ENCODE peak calls at places on chromosomes 12 and 14, in five cellular contexts. One of them, this sample, is unnamed.

GRCh38 chr12:120453060-120453761 is 7.0 kb downstream of the GATC start:
- DNase-seq in CD8-positive, alpha-beta T cell: no peak
- DNase-seq in ELR: no peak
- DNase-seq in HFF-Myc: no peak
- DNase-seq in fibroblast of the conjunctiva: no peak
- DNase-seq in this sample: no peak

GRCh38 chr14:37720131-37720530 is 124.7 kb downstream of the TTC6 start:
- DNase-seq in CD8-positive, alpha-beta T cell: no peak
- DNase-seq in ELR: no peak
- DNase-seq in HFF-Myc: no peak
- DNase-seq in fibroblast of the conjunctiva: no peak
- DNase-seq in this sample: no peak

GRCh38 chr12:88057994-88058718 is 29.0 kb upstream of the C12orf50 start:
- DNase-seq in CD8-positive, alpha-beta T cell: no peak
- DNase-seq in ELR: peak
- DNase-seq in HFF-Myc: no peak
- DNase-seq in fibroblast of the conjunctiva: no peak
- DNase-seq in this sample: no peak

GRCh38 chr14:26855051-26855753 is 257.4 kb upstream of the NOVA1 start:
- DNase-seq in CD8-positive, alpha-beta T cell: no peak
- DNase-seq in ELR: no peak
- DNase-seq in HFF-Myc: no peak
- DNase-seq in fibroblast of the conjunctiva: no peak
- DNase-seq in this sample: no peak

GRCh38 chr12:89574736-89575208 is 48.9 kb upstream of the POC1B start:
- DNase-seq in CD8-positive, alpha-beta T cell: no peak
- DNase-seq in ELR: peak
- DNase-seq in HFF-Myc: peak
- DNase-seq in fibroblast of the conjunctiva: peak
- DNase-seq in this sample: no peak

GRCh38 chr12:63985456-63985855 is 141.0 kb downstream of the SRGAP1 start:
- DNase-seq in CD8-positive, alpha-beta T cell: no peak
- DNase-seq in ELR: no peak
- DNase-seq in HFF-Myc: no peak
- DNase-seq in fibroblast of the conjunctiva: no peak
- DNase-seq in this sample: no peak

GRCh38 chr12:116157845-116158267 is 119.6 kb downstream of the MED13L start:
- DNase-seq in CD8-positive, alpha-beta T cell: no peak
- DNase-seq in ELR: no peak
- DNase-seq in HFF-Myc: no peak
- DNase-seq in fibroblast of the conjunctiva: no peak
- DNase-seq in this sample: no peak

GRCh38 chr12:108009442-108009841 is 119.6 kb upstream of the WSCD2 start:
- DNase-seq in CD8-positive, alpha-beta T cell: no peak
- DNase-seq in ELR: no peak
- DNase-seq in HFF-Myc: no peak
- DNase-seq in fibroblast of the conjunctiva: no peak
- DNase-seq in this sample: no peak

GRCh38 chr12:7103837-7104236 is 5.2 kb downstream of the C1RL start:
- DNase-seq in CD8-positive, alpha-beta T cell: no peak
- DNase-seq in ELR: no peak
- DNase-seq in HFF-Myc: no peak
- DNase-seq in fibroblast of the conjunctiva: no peak
- DNase-seq in this sample: no peak

GRCh38 chr14:32004300-32004699 is 72.8 kb upstream of the ARHGAP5 start:
- DNase-seq in CD8-positive, alpha-beta T cell: no peak
- DNase-seq in ELR: peak
- DNase-seq in HFF-Myc: peak
- DNase-seq in fibroblast of the conjunctiva: no peak
- DNase-seq in this sample: no peak

GRCh38 chr14:104405566-104406226 is 173.9 kb upstream of the C14orf180 start:
- DNase-seq in CD8-positive, alpha-beta T cell: no peak
- DNase-seq in ELR: no peak
- DNase-seq in HFF-Myc: no peak
- DNase-seq in fibroblast of the conjunctiva: no peak
- DNase-seq in this sample: no peak

GRCh38 chr14:102926104-102926503 is 3.6 kb downstream of the AMN start:
- DNase-seq in CD8-positive, alpha-beta T cell: no peak
- DNase-seq in ELR: no peak
- DNase-seq in HFF-Myc: no peak
- DNase-seq in fibroblast of the conjunctiva: no peak
- DNase-seq in this sample: no peak

GRCh38 chr12:10088955-10089354 is 9.8 kb downstream of the CLEC1A start:
- DNase-seq in CD8-positive, alpha-beta T cell: no peak
- DNase-seq in ELR: no peak
- DNase-seq in HFF-Myc: no peak
- DNase-seq in fibroblast of the conjunctiva: no peak
- DNase-seq in this sample: no peak

GRCh38 chr14:32256606-32257005 is 53.5 kb upstream of the RNU6-8 start:
- DNase-seq in CD8-positive, alpha-beta T cell: no peak
- DNase-seq in ELR: no peak
- DNase-seq in HFF-Myc: no peak
- DNase-seq in fibroblast of the conjunctiva: no peak
- DNase-seq in this sample: no peak

GRCh38 chr12:5792350-5792749 is 152.7 kb downstream of the ANO2 start:
- DNase-seq in CD8-positive, alpha-beta T cell: no peak
- DNase-seq in ELR: peak
- DNase-seq in HFF-Myc: no peak
- DNase-seq in fibroblast of the conjunctiva: no peak
- DNase-seq in this sample: no peak

GRCh38 chr12:106974525-106974924 is 12.4 kb downstream of the MTERF2 start:
- DNase-seq in CD8-positive, alpha-beta T cell: no peak
- DNase-seq in ELR: no peak
- DNase-seq in HFF-Myc: no peak
- DNase-seq in fibroblast of the conjunctiva: no peak
- DNase-seq in this sample: no peak

GRCh38 chr12:114729731-114730130 is 45.8 kb upstream of the TBX3 start:
- DNase-seq in CD8-positive, alpha-beta T cell: no peak
- DNase-seq in ELR: peak
- DNase-seq in HFF-Myc: no peak
- DNase-seq in fibroblast of the conjunctiva: no peak
- DNase-seq in this sample: no peak

GRCh38 chr14:35940291-35940690 is 114.2 kb downstream of the BRMS1L start:
- DNase-seq in CD8-positive, alpha-beta T cell: no peak
- DNase-seq in ELR: no peak
- DNase-seq in HFF-Myc: no peak
- DNase-seq in fibroblast of the conjunctiva: no peak
- DNase-seq in this sample: no peak

GRCh38 chr14:44912041-44912869 is 49.5 kb downstream of the KLHL28 start:
- DNase-seq in CD8-positive, alpha-beta T cell: no peak
- DNase-seq in ELR: no peak
- DNase-seq in HFF-Myc: no peak
- DNase-seq in fibroblast of the conjunctiva: no peak
- DNase-seq in this sample: no peak

GRCh38 chr12:51886021-51886710 is 1.7 kb upstream of the ANKRD33 start:
- DNase-seq in CD8-positive, alpha-beta T cell: peak
- DNase-seq in ELR: peak
- DNase-seq in HFF-Myc: peak
- DNase-seq in fibroblast of the conjunctiva: peak
- DNase-seq in this sample: no peak

GRCh38 chr12:115963030-115963480 is 314.4 kb downstream of the MED13L start:
- DNase-seq in CD8-positive, alpha-beta T cell: no peak
- DNase-seq in ELR: peak
- DNase-seq in HFF-Myc: no peak
- DNase-seq in fibroblast of the conjunctiva: no peak
- DNase-seq in this sample: no peak

GRCh38 chr14:90302529-90303303 is 29.0 kb downstream of the NRDE2 start:
- DNase-seq in CD8-positive, alpha-beta T cell: no peak
- DNase-seq in ELR: no peak
- DNase-seq in HFF-Myc: no peak
- DNase-seq in fibroblast of the conjunctiva: no peak
- DNase-seq in this sample: no peak

GRCh38 chr12:70592664-70593063 is 44.6 kb downstream of the PTPRB start:
- DNase-seq in CD8-positive, alpha-beta T cell: no peak
- DNase-seq in ELR: no peak
- DNase-seq in HFF-Myc: no peak
- DNase-seq in fibroblast of the conjunctiva: no peak
- DNase-seq in this sample: no peak

GRCh38 chr14:62066304-62066703 is 304.1 kb downstream of the SNAPC1 start:
- DNase-seq in CD8-positive, alpha-beta T cell: no peak
- DNase-seq in ELR: no peak
- DNase-seq in HFF-Myc: no peak
- DNase-seq in fibroblast of the conjunctiva: no peak
- DNase-seq in this sample: no peak

GRCh38 chr12:5173511-5174011 is 129.9 kb downstream of the KCNA5 start:
- DNase-seq in CD8-positive, alpha-beta T cell: no peak
- DNase-seq in ELR: peak
- DNase-seq in HFF-Myc: no peak
- DNase-seq in fibroblast of the conjunctiva: no peak
- DNase-seq in this sample: no peak

GRCh38 chr12:28883406-28883997 is 265.6 kb upstream of the FAR2 start:
- DNase-seq in CD8-positive, alpha-beta T cell: no peak
- DNase-seq in ELR: no peak
- DNase-seq in HFF-Myc: no peak
- DNase-seq in fibroblast of the conjunctiva: no peak
- DNase-seq in this sample: no peak

GRCh38 chr12:111368291-111368683 is 608 bp downstream of the PHETA1 start:
- DNase-seq in CD8-positive, alpha-beta T cell: no peak
- DNase-seq in ELR: no peak
- DNase-seq in HFF-Myc: no peak
- DNase-seq in fibroblast of the conjunctiva: no peak
- DNase-seq in this sample: no peak

GRCh38 chr14:21185506-21185905 is 29.6 kb upstream of the OR5AU1 start:
- DNase-seq in CD8-positive, alpha-beta T cell: no peak
- DNase-seq in ELR: no peak
- DNase-seq in HFF-Myc: no peak
- DNase-seq in fibroblast of the conjunctiva: no peak
- DNase-seq in this sample: no peak

GRCh38 chr14:102479777-102480176 is 29.8 kb downstream of the ANKRD9 start:
- DNase-seq in CD8-positive, alpha-beta T cell: no peak
- DNase-seq in ELR: no peak
- DNase-seq in HFF-Myc: no peak
- DNase-seq in fibroblast of the conjunctiva: no peak
- DNase-seq in this sample: no peak

GRCh38 chr14:19920021-19920657 is at the start of gene OR4K5:
- DNase-seq in CD8-positive, alpha-beta T cell: no peak
- DNase-seq in ELR: no peak
- DNase-seq in HFF-Myc: no peak
- DNase-seq in fibroblast of the conjunctiva: no peak
- DNase-seq in this sample: no peak

GRCh38 chr12:8544295-8544694 is 3.6 kb upstream of the CLEC4E start:
- DNase-seq in CD8-positive, alpha-beta T cell: peak
- DNase-seq in ELR: peak
- DNase-seq in HFF-Myc: peak
- DNase-seq in fibroblast of the conjunctiva: peak
- DNase-seq in this sample: peak

GRCh38 chr12:62484234-62484633 is 17.6 kb downstream of the MON2 start:
- DNase-seq in CD8-positive, alpha-beta T cell: no peak
- DNase-seq in ELR: peak
- DNase-seq in HFF-Myc: no peak
- DNase-seq in fibroblast of the conjunctiva: no peak
- DNase-seq in this sample: no peak

GRCh38 chr14:95862243-95862642 is 14.4 kb upstream of the TUNAR start:
- DNase-seq in CD8-positive, alpha-beta T cell: no peak
- DNase-seq in ELR: peak
- DNase-seq in HFF-Myc: no peak
- DNase-seq in fibroblast of the conjunctiva: no peak
- DNase-seq in this sample: no peak

GRCh38 chr14:80491131-80491530 is 279.8 kb upstream of the DIO2 start:
- DNase-seq in CD8-positive, alpha-beta T cell: no peak
- DNase-seq in ELR: peak
- DNase-seq in HFF-Myc: peak
- DNase-seq in fibroblast of the conjunctiva: peak
- DNase-seq in this sample: no peak

GRCh38 chr12:89212339-89212771 is 139.9 kb downstream of the DUSP6 start:
- DNase-seq in CD8-positive, alpha-beta T cell: no peak
- DNase-seq in ELR: no peak
- DNase-seq in HFF-Myc: no peak
- DNase-seq in fibroblast of the conjunctiva: peak
- DNase-seq in this sample: no peak

GRCh38 chr12:131872154-131873046 is 22.0 kb upstream of the ULK1 start:
- DNase-seq in CD8-positive, alpha-beta T cell: no peak
- DNase-seq in ELR: peak
- DNase-seq in HFF-Myc: no peak
- DNase-seq in fibroblast of the conjunctiva: no peak
- DNase-seq in this sample: no peak

GRCh38 chr12:124898200-124898950 is 16.1 kb downstream of the UBC start:
- DNase-seq in CD8-positive, alpha-beta T cell: peak
- DNase-seq in ELR: peak
- DNase-seq in HFF-Myc: no peak
- DNase-seq in fibroblast of the conjunctiva: no peak
- DNase-seq in this sample: peak

GRCh38 chr12:123149828-123150272 is 1.0 kb downstream of the PITPNM2 start:
- DNase-seq in CD8-positive, alpha-beta T cell: no peak
- DNase-seq in ELR: no peak
- DNase-seq in HFF-Myc: no peak
- DNase-seq in fibroblast of the conjunctiva: no peak
- DNase-seq in this sample: no peak